ENCODE peak calls at places on chromosomes 6 and 20, in six cellular contexts. O, A, V, R, B and I are unnamed samples.

GRCh38 chr6:128807577-128807976 is 75.4 kb upstream of the LAMA2 start:
- DNase-seq in R (no peak), V (no peak), A (no peak), B (no peak), O (peak; percentile 60), I (no peak)

GRCh38 chr6:117399924-117400323 is 25.8 kb downstream of the ROS1 start:
- DNase-seq in R (no peak), V (no peak), A (no peak), B (no peak), O (peak; percentile 4), I (no peak)

GRCh38 chr20:60629206-60629605 is 622.9 kb upstream of the CDH4 start:
- DNase-seq in B (no peak), A (no peak), O (no peak), R (no peak), V (no peak), I (no peak)

GRCh38 chr6:150006961-150007464 is 18.3 kb downstream of the RAET1L start:
- DNase-seq in R (peak; percentile 37), A (peak; percentile 55), V (no peak), O (peak; percentile 13), B (no peak), I (no peak)

GRCh38 chr6:38012573-38012972 is 193.0 kb downstream of the ZFAND3 start:
- DNase-seq in R (peak; percentile 54), A (peak; percentile 48), B (no peak), V (no peak), O (peak; percentile 67), I (no peak)

GRCh38 chr20:63778034-63778752 is 38.6 kb downstream of the SLC2A4RG start:
- DNase-seq in V (no peak), O (no peak), R (no peak), A (no peak), B (no peak), I (no peak)

GRCh38 chr20:23092409-23092756 is 6.3 kb upstream of the CD93 start:
- DNase-seq in R (no peak), O (no peak), A (no peak), V (no peak), B (no peak), I (no peak)

GRCh38 chr6:149169761-149170359 is 147.7 kb upstream of the TAB2 start:
- DNase-seq in R (no peak), A (no peak), B (no peak), V (no peak), O (no peak), I (no peak)

DNA sequence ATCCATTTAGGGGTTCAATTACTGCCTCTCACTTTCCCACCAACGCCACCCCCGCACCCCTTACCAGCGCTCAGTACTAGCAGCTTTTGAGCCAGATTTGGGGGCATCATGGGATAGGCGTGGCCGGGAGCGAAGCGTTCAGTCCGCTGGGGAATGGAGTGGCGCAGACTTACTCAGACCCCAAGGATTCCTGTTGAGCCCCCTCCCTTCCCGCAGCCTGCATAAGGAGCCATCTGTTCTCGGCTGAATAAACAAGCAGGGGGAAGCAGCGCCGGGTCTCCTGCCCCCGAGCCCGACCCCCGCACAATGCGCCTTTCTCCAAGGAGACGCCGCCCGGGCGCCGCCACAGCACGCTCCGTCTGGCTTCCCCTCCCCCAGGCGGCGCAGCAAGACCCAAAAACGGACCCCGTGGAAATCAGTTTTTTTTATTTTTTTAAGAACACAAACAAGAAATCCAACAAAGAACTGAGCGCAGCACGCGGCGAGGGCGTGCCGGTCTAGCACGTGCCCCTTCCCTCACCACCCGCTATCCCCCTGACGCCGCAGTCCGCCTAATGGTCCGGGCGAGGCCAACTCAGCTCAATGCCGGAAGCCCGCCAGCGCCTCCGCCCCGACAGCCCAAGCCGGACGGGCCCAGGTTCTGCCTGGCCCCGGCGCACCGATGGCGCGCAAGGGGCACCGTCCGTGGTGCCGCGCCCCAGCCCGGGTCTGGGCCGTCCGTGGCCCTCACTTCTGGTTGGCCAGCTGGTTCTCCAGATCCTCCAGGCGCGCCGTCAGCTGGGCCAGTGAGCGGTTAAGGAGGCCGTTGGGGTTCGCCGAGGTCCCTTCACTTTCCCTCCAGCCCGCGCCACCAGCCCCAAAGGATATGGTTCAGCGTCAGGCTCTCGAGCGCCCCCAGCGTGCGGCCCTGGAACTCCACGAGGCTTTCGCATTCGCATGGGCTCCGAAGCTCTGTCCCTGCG is 13.3 kb upstream of the RBPJL start:
- DNase-seq in R (peak; percentile 98), B (peak; percentile 92), A (peak; percentile 99), O (peak; percentile 46), V (peak; percentile 77), I (no peak)
- TF ChIP-seq CTCF in R (peak; percentile 99), B (peak; percentile 100), A (peak; percentile 88), O (peak; percentile 83), V (peak; percentile 91), I (peak; percentile 97)

DNA sequence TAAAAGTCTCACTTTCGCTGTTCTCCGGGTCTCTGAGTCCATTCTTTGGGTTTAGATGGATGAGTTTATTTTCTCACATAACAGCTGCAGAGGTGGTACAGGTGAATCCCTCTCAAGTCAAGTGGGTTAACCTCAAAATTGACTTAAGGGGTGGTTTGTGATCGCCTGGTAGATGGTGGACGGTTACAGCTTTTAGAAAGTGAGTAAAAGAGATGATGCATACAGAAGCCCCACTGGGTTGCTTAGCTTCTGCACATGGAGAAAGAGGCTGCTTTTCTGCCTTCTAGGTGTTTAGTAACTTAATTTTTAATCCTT is 146.7 kb downstream of the TRIM27 start:
- DNase-seq in O (no peak), B (no peak), A (no peak), V (no peak), R (no peak), I (no peak)
- TF ChIP-seq CTCF in O (no peak), B (no peak), A (no peak), V (no peak), R (no peak), I (no peak)

GRCh38 chr6:145214570-145214969 is 520.8 kb downstream of the EPM2A start:
- DNase-seq in R (peak; percentile 8), B (no peak), A (no peak), V (no peak), O (peak; percentile 39), I (no peak)
- TF ChIP-seq CTCF in R (no peak), B (peak; percentile 87), A (no peak), V (peak; percentile 72), O (peak; percentile 63), I (peak; percentile 96)

GRCh38 chr20:53190225-53190624 is 218.1 kb downstream of the TSHZ2 start:
- DNase-seq in A (no peak), V (no peak), R (no peak), O (no peak), B (no peak), I (no peak)
- TF ChIP-seq CTCF in A (peak; percentile 40), V (no peak), R (no peak), O (no peak), B (no peak), I (no peak)

DNA sequence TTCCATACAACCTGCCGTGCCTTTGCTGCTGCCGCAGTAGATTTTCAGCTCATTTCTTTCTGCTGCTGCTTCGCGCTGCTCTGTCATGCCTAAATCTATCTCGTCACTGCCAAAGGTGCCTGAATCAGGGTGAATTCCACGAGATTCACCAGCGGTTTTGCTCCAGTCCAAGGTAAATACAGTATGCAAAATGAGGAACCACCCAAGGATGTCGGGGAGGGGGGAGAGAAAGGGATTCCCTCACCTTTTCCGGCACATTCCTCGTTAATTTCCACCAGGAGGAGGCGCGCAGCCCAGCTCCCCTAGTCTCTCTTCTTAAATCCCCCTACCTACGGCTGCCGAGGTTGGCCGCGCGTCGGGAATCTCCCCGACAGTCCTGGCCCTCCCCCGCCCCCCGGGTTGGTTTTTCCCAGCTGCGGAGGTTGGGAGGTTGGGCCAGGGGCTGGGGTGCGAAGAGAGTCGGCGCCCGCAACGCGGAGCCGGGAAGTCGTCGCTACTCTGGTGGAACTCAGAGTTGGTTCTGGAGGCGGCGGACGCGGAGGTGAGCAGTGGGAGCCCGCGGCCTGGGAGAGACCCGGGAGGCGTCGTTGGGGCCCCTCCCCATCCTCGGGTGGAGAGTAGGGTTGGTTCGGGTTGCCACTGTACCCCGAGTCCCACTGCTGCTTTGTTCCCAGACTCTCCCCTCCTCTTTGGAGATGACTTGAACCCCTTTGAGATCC is at the start of gene TPBG:
- DNase-seq in V (peak; percentile 44), A (peak; percentile 90), B (peak; percentile 80), O (peak; percentile 82), R (peak; percentile 77), I (no peak)
- TF ChIP-seq CTCF in V (no peak), A (peak; percentile 65), B (peak; percentile 57), O (peak; percentile 34), R (peak; percentile 21), I (peak; percentile 76)

DNA sequence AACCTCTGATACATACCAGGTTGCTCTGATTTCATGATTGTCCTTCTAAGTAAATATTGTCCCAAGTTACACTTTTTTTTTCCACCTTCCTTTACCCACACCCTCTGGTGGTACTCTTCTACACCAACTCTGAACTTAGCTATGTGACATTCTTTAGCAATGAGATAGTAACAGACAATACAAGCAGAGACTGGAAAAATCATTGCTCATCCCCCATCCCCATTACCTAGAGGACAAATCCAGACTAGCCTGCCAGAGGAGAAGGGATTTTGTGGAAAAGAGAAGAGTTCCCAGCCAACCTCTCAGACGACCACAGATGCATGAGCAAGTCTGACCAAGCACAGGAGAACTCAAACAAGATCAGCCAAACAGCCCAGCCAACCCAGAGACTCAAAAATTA is 32.8 kb upstream of the TFAP2B start:
- DNase-seq in V (no peak), O (no peak), R (no peak), A (no peak), B (no peak), I (no peak)
- TF ChIP-seq CTCF in V (no peak), O (no peak), R (no peak), A (no peak), B (no peak), I (no peak)

GRCh38 chr20:18718129-18718528 is 95.5 kb upstream of the SCP2D1 start:
- DNase-seq in O (no peak), A (no peak), V (no peak), R (no peak), B (no peak), I (no peak)
- TF ChIP-seq CTCF in O (no peak), A (peak; percentile 39), V (no peak), R (no peak), B (no peak), I (no peak)